ENCODE peak calls at places on chromosomes 6 and 20, in ten cellular contexts. N is body of pancreas, R is heart left ventricle, F is IMR-90, Y is H54, P is lower leg skin, U is uterus, Z is Peyer's patch, L is NB4, G is esophagus squamous epithelium. I is an unnamed sample.
A peak's percentile ranks its signal among the peaks of the same experiment; 100 is the strongest.

GRCh38 chr6:143823463-143824006 is 19.6 kb upstream of the LTV1 start:
- DNase-seq in N (no peak), R (no peak), F (peak; percentile 33), Y (no peak), P (no peak), U (no peak), Z (no peak), L (no peak), G (no peak), I (no peak)

GRCh38 chr20:57941572-57942381 is 232.0 kb upstream of the PMEPA1 start:
- DNase-seq in N (peak; percentile 42), R (no peak), F (no peak), Y (no peak), P (no peak), U (peak; percentile 87), Z (no peak), L (no peak), G (no peak), I (no peak)

GRCh38 chr20:219290-220115 is 7.6 kb upstream of the DEFB129 start:
- DNase-seq in N (no peak), R (no peak), F (peak; percentile 7), Y (peak; percentile 15), P (no peak), U (no peak), Z (no peak), L (peak; percentile 58), G (no peak), I (no peak)

GRCh38 chr20:34615477-34615876 is 57.0 kb downstream of the MAP1LC3A start:
- DNase-seq in N (no peak), R (no peak), F (peak; percentile 49), Y (no peak), P (no peak), U (no peak), Z (no peak), L (no peak), G (no peak), I (no peak)

GRCh38 chr6:118974790-118975189 is 39.8 kb upstream of the MCM9 start:
- DNase-seq in N (no peak), R (no peak), F (no peak), Y (no peak), P (no peak), U (no peak), Z (no peak), L (no peak), G (no peak), I (no peak)

GRCh38 chr6:42315991-42316378 is 98.3 kb upstream of the MRPS10 start:
- DNase-seq in N (no peak), R (no peak), F (peak; percentile 99), Y (peak; percentile 73), P (peak; percentile 17), U (peak; percentile 40), Z (no peak), L (peak; percentile 85), G (no peak), I (no peak)

GRCh38 chr6:73418081-73418741 is 23.6 kb downstream of the DDX43 start:
- DNase-seq in N (no peak), R (no peak), F (peak; percentile 58), Y (no peak), P (no peak), U (no peak), Z (no peak), L (no peak), G (no peak), I (no peak)

GRCh38 chr20:8246701-8247100 is 114.6 kb downstream of the PLCB1 start:
- DNase-seq in N (no peak), R (no peak), F (no peak), Y (no peak), P (no peak), U (no peak), Z (no peak), L (no peak), G (no peak), I (no peak)

GRCh38 chr6:14950103-14950969 is 295.5 kb upstream of the JARID2 start:
- DNase-seq in N (no peak), R (no peak), F (no peak), Y (no peak), P (no peak), U (no peak), Z (no peak), L (no peak), G (no peak), I (no peak)

GRCh38 chr6:108556250-108556649 is 4.5 kb upstream of the FOXO3 start:
- DNase-seq in N (no peak), R (no peak), F (no peak), Y (no peak), P (no peak), U (no peak), Z (no peak), L (peak; percentile 33), G (no peak), I (no peak)

GRCh38 chr6:108556864-108557493 is 3.7 kb upstream of the FOXO3 start:
- DNase-seq in N (no peak), R (no peak), F (peak; percentile 94), Y (no peak), P (no peak), U (no peak), Z (no peak), L (no peak), G (no peak), I (peak; percentile 37)

GRCh38 chr6:108559097-108559883 is 1.4 kb upstream of the FOXO3 start:
- DNase-seq in N (peak; percentile 91), R (peak; percentile 97), F (peak; percentile 84), Y (peak; percentile 46), P (peak; percentile 98), U (peak; percentile 91), Z (peak; percentile 89), L (peak; percentile 89), G (peak; percentile 66), I (peak; percentile 94)

GRCh38 chr6:108558372-108559096 is 2.2 kb upstream of the FOXO3 start:
- DNase-seq in N (peak; percentile 99), R (peak; percentile 99), F (peak; percentile 99), Y (peak; percentile 68), P (peak; percentile 100), U (peak; percentile 99), Z (peak; percentile 99), L (peak; percentile 100), G (peak; percentile 91), I (peak; percentile 99)

GRCh38 chr6:108557494-108558371 is 3.0 kb upstream of the FOXO3 start:
- DNase-seq in N (peak; percentile 77), R (peak; percentile 89), F (peak; percentile 62), Y (peak; percentile 38), P (peak; percentile 94), U (peak; percentile 76), Z (peak; percentile 83), L (no peak), G (peak; percentile 48), I (peak; percentile 75)
- TF ChIP-seq POLR2A in N (peak; percentile 76), R (peak; percentile 19), F (no peak), Y (no peak), P (no peak), U (peak; percentile 63), Z (no peak), L (peak; percentile 56), G (no peak), I (no peak)

GRCh38 chr6:37695273-37695672 is 2.4 kb downstream of the MDGA1 start:
- DNase-seq in N (no peak), R (no peak), F (no peak), Y (no peak), P (no peak), U (no peak), Z (no peak), L (no peak), G (no peak), I (no peak)

GRCh38 chr6:37694259-37694658 is 3.4 kb downstream of the MDGA1 start:
- DNase-seq in N (no peak), R (no peak), F (no peak), Y (no peak), P (no peak), U (no peak), Z (no peak), L (no peak), G (no peak), I (no peak)

GRCh38 chr6:37695857-37696219 is 1.8 kb downstream of the MDGA1 start:
- DNase-seq in N (no peak), R (no peak), F (peak; percentile 51), Y (no peak), P (no peak), U (no peak), Z (no peak), L (no peak), G (no peak), I (no peak)

GRCh38 chr6:37696841-37697735 is 595 bp downstream of the MDGA1 start:
- DNase-seq in N (peak; percentile 30), R (no peak), F (no peak), Y (peak; percentile 62), P (no peak), U (no peak), Z (peak; percentile 28), L (peak; percentile 57), G (no peak), I (no peak)

GRCh38 chr6:37696220-37696840 is 1.4 kb downstream of the MDGA1 start:
- DNase-seq in N (peak; percentile 29), R (no peak), F (peak; percentile 49), Y (no peak), P (peak; percentile 87), U (peak; percentile 20), Z (no peak), L (peak; percentile 35), G (no peak), I (no peak)
- TF ChIP-seq POLR2A in N (no peak), R (no peak), F (no peak), Y (no peak), P (no peak), U (no peak), Z (no peak), L (no peak), G (no peak), I (no peak)

DNA sequence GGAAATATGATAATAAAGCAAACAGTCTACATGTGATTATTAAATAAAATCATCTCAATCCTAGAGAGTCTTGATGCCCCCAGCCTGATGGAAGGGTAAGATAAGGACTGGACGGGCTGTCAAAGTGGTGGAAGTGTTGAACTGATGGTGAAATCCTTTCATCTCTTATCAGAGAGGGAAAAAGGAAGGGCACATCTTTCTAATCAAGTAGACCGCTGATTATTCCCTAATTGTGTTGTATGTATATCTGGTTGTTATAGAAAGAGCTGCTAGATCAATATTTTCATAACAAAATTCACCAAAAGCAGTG is 184.5 kb downstream of the PDE7B start:
- DNase-seq in N (no peak), R (no peak), F (no peak), Y (no peak), P (no peak), U (no peak), Z (no peak), L (no peak), G (no peak), I (no peak)
- TF ChIP-seq POLR2A in N (no peak), R (no peak), F (no peak), Y (no peak), P (no peak), U (no peak), Z (no peak), L (no peak), G (no peak), I (no peak)

DNA sequence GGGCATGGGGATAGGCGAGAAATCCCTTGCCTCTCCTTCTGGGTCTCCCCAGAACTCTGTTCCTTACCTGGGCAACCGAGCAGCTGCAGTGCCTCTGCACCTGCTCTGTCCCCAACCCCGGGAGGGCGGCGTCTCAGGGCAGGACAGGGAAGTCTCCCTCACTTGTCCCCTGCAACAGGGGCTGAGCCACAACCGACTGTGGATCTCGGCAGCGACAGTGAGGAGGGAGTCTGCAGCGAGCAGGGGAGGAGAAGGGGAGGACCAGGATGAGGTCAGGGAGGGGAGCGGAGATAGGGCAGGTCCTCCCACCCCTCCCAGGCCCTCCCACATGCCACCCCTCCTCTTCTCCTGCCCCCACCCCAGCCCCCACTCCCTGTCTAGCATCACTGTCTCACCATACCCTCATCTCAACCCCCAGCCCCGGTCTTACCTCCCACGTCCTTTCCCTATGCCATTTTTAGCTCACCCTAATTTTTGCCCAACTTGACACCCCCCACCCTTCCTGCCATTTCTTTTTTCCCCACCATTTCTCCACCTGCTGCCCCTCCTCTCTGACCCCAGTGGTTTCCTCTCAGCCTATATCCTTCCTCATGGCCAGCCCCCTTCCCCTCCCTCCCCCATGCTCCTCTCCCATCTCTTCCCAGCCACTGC is at the start of gene TNXB:
- DNase-seq in N (no peak), R (no peak), F (no peak), Y (no peak), P (peak; percentile 91), U (peak; percentile 80), Z (no peak), L (peak; percentile 37), G (no peak), I (no peak)
- TF ChIP-seq POLR2A in N (no peak), R (no peak), F (no peak), Y (no peak), P (no peak), U (peak; percentile 31), Z (no peak), L (no peak), G (no peak), I (no peak)

I was measured in breast epithelium.